ENCODE peak calls at places on chromosomes 12 and 14, in seven cellular contexts. I is fibroblast of pulmonary artery; Y is NCI-H2081; K is effector memory CD4-positive, alpha-beta T cell; V is GF-D8; T is GDM1; W is progenitor cell of endocrine pancreas. N is an unnamed sample.

GRCh38 chr14:23518716-23519115 is 32.8 kb downstream of the ZFHX2 start:
- DNase-seq in I (no peak), Y (no peak), K (no peak), V (no peak), T (no peak), W (no peak), N (no peak)

GRCh38 chr12:46920503-46920902 is 94.7 kb upstream of the SLC38A4 start:
- DNase-seq in I (no peak), Y (no peak), K (no peak), V (no peak), T (no peak), W (no peak), N (no peak)

GRCh38 chr12:113422030-113422900 is at the start of gene SDSL:
- DNase-seq in I (peak; percentile 82), Y (no peak), K (no peak), V (peak; percentile 78), T (peak; percentile 94), W (no peak), N (no peak)

GRCh38 chr14:75826599-75826998 is 155.2 kb downstream of the TGFB3 start:
- DNase-seq in I (no peak), Y (no peak), K (no peak), V (no peak), T (no peak), W (no peak), N (no peak)

GRCh38 chr12:848519-849191 is 96.3 kb downstream of the WNK1 start:
- DNase-seq in I (peak; percentile 58), Y (no peak), K (no peak), V (no peak), T (no peak), W (no peak), N (no peak)

GRCh38 chr12:72570601-72571000 is 298.4 kb downstream of the TRHDE start:
- DNase-seq in I (no peak), Y (peak; percentile 13), K (no peak), V (no peak), T (no peak), W (no peak), N (no peak)

GRCh38 chr12:84996759-84997158 is 39.3 kb downstream of the TSPAN19 start:
- DNase-seq in I (no peak), Y (no peak), K (no peak), V (no peak), T (no peak), W (no peak), N (no peak)

GRCh38 chr14:68554231-68554630 is 238.6 kb downstream of the ZFP36L1 start:
- DNase-seq in I (no peak), Y (no peak), K (no peak), V (no peak), T (no peak), W (no peak), N (no peak)

GRCh38 chr14:75182820-75183219 is 6.4 kb upstream of the TMED10 start:
- DNase-seq in I (peak; percentile 87), Y (no peak), K (no peak), V (peak; percentile 18), T (no peak), W (no peak), N (no peak)

GRCh38 chr14:67644428-67644827 is 24.7 kb downstream of the ARG2 start:
- DNase-seq in I (peak; percentile 59), Y (no peak), K (no peak), V (no peak), T (no peak), W (no peak), N (no peak)

GRCh38 chr12:128690641-128691040 is 133.1 kb downstream of the SLC15A4 start:
- DNase-seq in I (no peak), Y (no peak), K (no peak), V (no peak), T (no peak), W (no peak), N (no peak)

GRCh38 chr12:124543591-124544310 is 23.7 kb downstream of the NCOR2 start:
- DNase-seq in I (no peak), Y (peak; percentile 66), K (no peak), V (peak; percentile 19), T (no peak), W (no peak), N (no peak)

GRCh38 chr12:56838602-56839488 is 75.7 kb downstream of the HSD17B6 start:
- DNase-seq in I (no peak), Y (no peak), K (no peak), V (no peak), T (no peak), W (no peak), N (no peak)

GRCh38 chr12:51825216-51825615 is 23.3 kb downstream of the FIGNL2 start:
- DNase-seq in I (no peak), Y (no peak), K (no peak), V (no peak), T (no peak), W (no peak), N (no peak)

GRCh38 chr12:96445743-96446655 is 43.4 kb upstream of the CFAP54 start:
- DNase-seq in I (peak; percentile 100), Y (no peak), K (peak; percentile 45), V (peak; percentile 83), T (peak; percentile 82), W (no peak), N (peak; percentile 18)

GRCh38 chr12:109693653-109694224 is 19.9 kb upstream of the FAM222A start:
- DNase-seq in I (no peak), Y (peak; percentile 42), K (no peak), V (no peak), T (no peak), W (no peak), N (no peak)

GRCh38 chr14:38958589-38958988 is 144.4 kb downstream of the SEC23A start:
- DNase-seq in I (peak; percentile 22), Y (no peak), K (no peak), V (no peak), T (no peak), W (no peak), N (no peak)

GRCh38 chr12:25152055-25152454 is 42.9 kb downstream of the DNAI7 start:
- DNase-seq in I (no peak), Y (no peak), K (no peak), V (no peak), T (no peak), W (no peak), N (no peak)

GRCh38 chr14:64983439-64984310 is 3.0 kb upstream of the FNTB start:
- DNase-seq in I (peak; percentile 78), Y (peak; percentile 67), K (no peak), V (no peak), T (peak; percentile 25), W (no peak), N (no peak)

GRCh38 chr12:48184549-48184922 is 1.1 kb downstream of the CCDC184 start:
- DNase-seq in I (no peak), Y (no peak), K (no peak), V (no peak), T (no peak), W (no peak), N (no peak)

GRCh38 chr14:85333313-85333712 is 196.6 kb upstream of the FLRT2 start:
- DNase-seq in I (peak; percentile 51), Y (peak; percentile 5), K (no peak), V (no peak), T (no peak), W (no peak), N (no peak)

GRCh38 chr12:115451785-115452736 is 768.1 kb upstream of the TBX3 start:
- DNase-seq in I (peak; percentile 10), Y (no peak), K (no peak), V (no peak), T (no peak), W (peak; percentile 47), N (no peak)

GRCh38 chr14:92599786-92600185 is 86.2 kb downstream of the RIN3 start:
- DNase-seq in I (no peak), Y (no peak), K (no peak), V (no peak), T (no peak), W (no peak), N (no peak)

GRCh38 chr14:70622111-70622712 is 19.5 kb upstream of the TTC9 start:
- DNase-seq in I (peak; percentile 46), Y (peak; percentile 57), K (peak; percentile 12), V (no peak), T (peak; percentile 12), W (peak; percentile 21), N (peak; percentile 29)

GRCh38 chr14:71852201-71852600 is 80.0 kb upstream of the RGS6 start:
- DNase-seq in I (peak; percentile 16), Y (no peak), K (no peak), V (peak; percentile 0), T (no peak), W (no peak), N (no peak)

GRCh38 chr12:123388948-123389559 is 5.1 kb downstream of the KMT5A start:
- DNase-seq in I (no peak), Y (no peak), K (no peak), V (no peak), T (no peak), W (peak; percentile 22), N (peak; percentile 11)

GRCh38 chr12:116233669-116234068 is 43.8 kb downstream of the MED13L start:
- DNase-seq in I (no peak), Y (no peak), K (no peak), V (no peak), T (no peak), W (no peak), N (no peak)

GRCh38 chr12:22527999-22528398 is 16.3 kb downstream of the C2CD5 start:
- DNase-seq in I (peak; percentile 76), Y (no peak), K (no peak), V (no peak), T (no peak), W (no peak), N (no peak)

GRCh38 chr14:31568671-31569070 is 7.5 kb downstream of the NUBPL start:
- DNase-seq in I (peak; percentile 80), Y (no peak), K (no peak), V (no peak), T (no peak), W (no peak), N (no peak)

GRCh38 chr12:90922068-90922743 is 32.8 kb downstream of the CCER1 start:
- DNase-seq in I (peak; percentile 69), Y (no peak), K (no peak), V (no peak), T (no peak), W (no peak), N (no peak)

N was measured in T-helper 9 cell.